ENCODE peak calls at places on chromosomes 1 and 21, in four cellular contexts. Z, Y, P and G are unnamed samples.

GRCh38 chr1:8903908-8904650 is 25.6 kb upstream of the ENO1 start:
- DNase-seq in Y (peak; percentile 76), Z (peak; percentile 98), P (peak; percentile 98), G (peak; percentile 96)

GRCh38 chr1:4494558-4494957 is 159.9 kb upstream of the AJAP1 start:
- DNase-seq in P (no peak), Z (no peak), Y (no peak), G (no peak)

GRCh38 chr1:93576346-93576745 is 105.3 kb downstream of the BCAR3 start:
- DNase-seq in P (no peak), Y (no peak), Z (no peak), G (no peak)

GRCh38 chr1:74205236-74205635 is 7.2 kb downstream of the FPGT start:
- DNase-seq in Z (no peak), P (peak; percentile 15), Y (no peak), G (no peak)

GRCh38 chr1:18178125-18178524 is 70.5 kb downstream of the IGSF21 start:
- DNase-seq in P (no peak), Z (no peak), Y (no peak), G (no peak)

GRCh38 chr1:19342077-19342775 is 30.1 kb downstream of the SLC66A1 start:
- DNase-seq in Z (no peak), Y (no peak), P (no peak), G (no peak)

GRCh38 chr1:232905324-232906034 is 44.9 kb upstream of the NTPCR start:
- DNase-seq in P (peak; percentile 55), Z (peak; percentile 24), Y (no peak), G (no peak)

GRCh38 chr1:119090250-119090649 is 50.2 kb downstream of the WARS2 start:
- DNase-seq in Z (no peak), Y (no peak), P (no peak), G (no peak)

GRCh38 chr1:197618065-197618464 is 157.2 kb downstream of the DENND1B start:
- DNase-seq in Z (no peak), Y (no peak), P (peak; percentile 10), G (no peak)

GRCh38 chr1:99675994-99676393 is 30.1 kb downstream of the PALMD start:
- DNase-seq in P (no peak), Z (no peak), Y (no peak), G (no peak)

GRCh38 chr1:176993587-176993986 is 170.9 kb downstream of the ASTN1 start:
- DNase-seq in Z (no peak), Y (no peak), P (no peak), G (no peak)

GRCh38 chr1:119647228-119647733 is 785 bp downstream of the ZNF697 start:
- DNase-seq in Y (no peak), P (peak; percentile 52), Z (no peak), G (no peak)

GRCh38 chr1:67735220-67735619 is 50.2 kb downstream of the GADD45A start:
- DNase-seq in Z (no peak), P (peak; percentile 45), Y (no peak), G (no peak)

GRCh38 chr1:2095394-2095793 is 45.2 kb downstream of the PRKCZ start:
- DNase-seq in Y (no peak), P (no peak), Z (no peak), G (no peak)

GRCh38 chr1:189597083-189597482 is 880.6 kb downstream of the BRINP3 start:
- DNase-seq in Y (peak; percentile 63), Z (peak; percentile 76), P (no peak), G (no peak)

GRCh38 chr1:36359383-36359782 is 26.3 kb downstream of the STK40 start:
- DNase-seq in Y (no peak), Z (no peak), P (no peak), G (no peak)

GRCh38 chr1:180912211-180912800 is 391 bp upstream of the KIAA1614 start:
- DNase-seq in Z (no peak), Y (no peak), P (peak; percentile 67), G (peak; percentile 16)

GRCh38 chr1:35371506-35371905 is 103.0 kb downstream of the ZMYM4 start:
- DNase-seq in Y (no peak), Z (no peak), P (no peak), G (no peak)

GRCh38 chr1:112935474-112936289 is 20.3 kb downstream of the SLC16A1 start:
- DNase-seq in Z (peak; percentile 51), Y (no peak), P (peak; percentile 77), G (peak; percentile 81)

GRCh38 chr1:45772971-45773370 is 22.5 kb upstream of the IPP start:
- DNase-seq in Y (no peak), Z (no peak), P (no peak), G (no peak)

GRCh38 chr1:65971547-65971946 is 178.9 kb downstream of the PDE4B start:
- DNase-seq in Y (no peak), P (peak; percentile 56), Z (no peak), G (no peak)

GRCh38 chr1:75317976-75318375 is 183.8 kb downstream of the LHX8 start:
- DNase-seq in Z (no peak), Y (no peak), P (no peak), G (no peak)

GRCh38 chr1:172640146-172640545 is 18.8 kb upstream of the FASLG start:
- DNase-seq in P (peak; percentile 49), Y (no peak), Z (peak; percentile 43), G (no peak)
- H3K27ac ChIP-seq in P (peak overlapping the region; percentile 98), Y (no peak overlapping the region), Z (peak overlapping the region; percentile 78), G (peak overlapping the region; percentile 66)

DNA sequence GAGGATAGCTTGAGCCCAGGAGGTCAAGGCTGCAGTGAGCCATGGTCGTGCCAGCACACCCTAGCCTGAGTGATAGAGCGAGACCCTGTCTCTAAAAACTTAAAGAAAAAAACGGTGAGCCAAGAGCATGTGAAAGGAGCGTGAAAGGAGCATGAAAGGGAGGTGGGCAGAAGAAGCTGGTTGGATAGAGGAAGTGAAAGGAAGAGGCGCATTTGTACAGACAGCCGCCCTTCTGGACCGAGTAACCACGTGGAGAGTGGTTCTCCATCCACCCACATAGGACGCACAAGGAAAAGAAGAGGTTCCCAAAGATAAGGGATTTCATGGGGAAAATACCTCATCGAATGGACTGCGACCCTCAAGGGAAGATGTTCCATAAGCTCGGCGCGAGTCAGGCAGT is 60.4 kb upstream of the IFNAR2 start:
- DNase-seq in P (no peak), Z (no peak), Y (no peak), G (no peak)
- H3K27me3 ChIP-seq in P (peaks cover 36% of the 10 kb centered on the region), Z (peaks cover 87% of the 10 kb centered on the region), Y (no peaks in the 10 kb centered on the region), G (peaks cover 21% of the 10 kb centered on the region)

GRCh38 chr21:32455548-32455947 is 43.0 kb downstream of the EVA1C start:
- DNase-seq in Z (peak; percentile 33), Y (no peak), P (no peak), G (no peak)
- H3K4me1 ChIP-seq in Z (peaks cover 21% of the 10 kb centered on the region), Y (peaks cover 32% of the 10 kb centered on the region), P (peaks cover 21% of the 10 kb centered on the region), G (peaks cover 8% of the 10 kb centered on the region)

GRCh38 chr1:58786184-58786926 is 2.5 kb upstream of the JUN start:
- DNase-seq in Z (no peak), P (peak; percentile 45), Y (no peak), G (no peak)
- H3K27ac ChIP-seq in Z (peak overlapping the region; percentile 84), P (peak overlapping the region; percentile 97), Y (no peak overlapping the region), G (peak overlapping the region; percentile 97)

GRCh38 chr1:39683591-39684312 is 7.5 kb downstream of the HPCAL4 start:
- DNase-seq in Z (no peak), Y (no peak), P (peak; percentile 11), G (no peak)

GRCh38 chr1:39687243-39687642 is 4.0 kb downstream of the HPCAL4 start:
- DNase-seq in Z (no peak), Y (no peak), P (no peak), G (no peak)

GRCh38 chr1:39681999-39682398 is 9.2 kb downstream of the HPCAL4 start:
- DNase-seq in Z (no peak), P (no peak), Y (no peak), G (no peak)

GRCh38 chr1:39685071-39685470 is 6.2 kb downstream of the HPCAL4 start:
- DNase-seq in P (no peak), Z (no peak), Y (no peak), G (no peak)

DNA sequence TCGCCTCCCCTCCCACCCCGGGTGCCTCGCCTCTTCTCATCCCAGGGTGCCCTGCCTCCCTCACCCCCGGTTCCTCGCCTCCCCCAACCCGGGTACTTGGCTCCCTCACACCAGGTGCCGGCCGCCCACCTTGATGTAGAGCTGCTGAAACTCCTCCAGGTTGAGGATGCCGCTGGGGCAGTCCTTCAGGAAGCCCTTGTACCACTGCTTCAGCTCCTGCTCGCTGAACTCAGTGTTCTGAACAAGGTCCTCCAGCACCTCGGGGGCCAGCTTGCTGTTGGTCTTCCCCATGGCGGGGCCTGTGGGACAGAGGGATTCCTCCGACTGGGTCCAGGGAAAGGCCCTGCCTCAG is 6.9 kb downstream of the HPCAL4 start:
- DNase-seq in Y (no peak), P (no peak), Z (no peak), G (no peak)
- H3K27me3 ChIP-seq in Y (no peaks in the 10 kb centered on the region), P (peaks cover 77% of the 10 kb centered on the region), Z (peaks cover 7% of the 10 kb centered on the region), G (peaks cover 92% of the 10 kb centered on the region)

DNA sequence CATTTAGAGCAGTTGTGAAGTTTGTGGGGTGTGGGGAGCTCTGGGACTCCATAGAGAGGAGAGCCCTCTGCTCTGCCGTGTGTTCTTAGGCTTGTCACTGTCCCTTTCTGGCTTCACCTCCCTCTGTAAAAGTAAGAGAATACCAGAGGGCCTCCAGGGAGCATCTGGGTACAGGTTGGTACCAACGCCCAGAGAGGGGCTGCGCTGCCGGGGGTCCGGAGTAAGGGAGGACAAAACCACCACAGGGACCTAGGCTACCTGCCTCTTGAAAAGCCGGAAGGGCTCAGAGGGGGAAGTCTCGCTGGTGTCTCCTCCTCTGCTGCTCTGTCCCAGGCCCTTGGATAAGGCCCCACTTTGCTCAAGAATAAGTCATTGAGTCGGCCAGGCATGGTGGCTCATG is 3.1 kb upstream of the TINAGL1 start:
- DNase-seq in P (no peak), Y (no peak), Z (no peak), G (no peak)
- H3K4me1 ChIP-seq in P (peaks cover 62% of the 10 kb centered on the region), Y (peaks cover 36% of the 10 kb centered on the region), Z (peaks cover 53% of the 10 kb centered on the region), G (peaks cover 37% of the 10 kb centered on the region)

DNA sequence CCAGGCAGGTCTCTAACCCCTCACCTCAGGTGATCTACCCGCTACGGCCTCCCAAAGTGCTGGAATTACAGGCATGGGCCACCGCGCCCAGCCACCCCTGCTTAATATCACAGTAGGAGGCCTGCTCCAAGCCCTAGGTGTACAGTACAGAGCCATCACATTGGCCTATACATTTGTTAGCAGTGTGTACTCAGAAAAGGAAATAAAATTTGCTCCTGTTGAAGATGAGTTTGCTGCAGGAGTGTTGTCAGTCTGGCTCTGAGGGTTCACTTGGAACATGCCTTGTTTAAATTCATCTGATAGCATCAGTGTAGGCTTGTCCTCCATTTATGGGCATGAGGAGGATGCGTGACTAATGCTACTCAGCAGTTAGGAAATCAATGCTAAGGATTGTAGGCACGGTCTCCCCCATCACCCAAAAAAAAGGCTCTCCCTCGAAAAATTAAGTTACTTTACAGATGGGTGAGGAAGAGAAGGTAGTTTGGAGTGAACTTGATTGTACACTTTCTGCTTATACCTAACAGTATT is 4.6 kb upstream of the ENAH start:
- DNase-seq in Z (peak; percentile 91), Y (no peak), P (peak; percentile 89), G (peak; percentile 83)
- H3K27ac ChIP-seq in Z (peak overlapping the region; percentile 12), Y (no peak overlapping the region), P (peak overlapping the region; percentile 94), G (no peak overlapping the region)

DNA sequence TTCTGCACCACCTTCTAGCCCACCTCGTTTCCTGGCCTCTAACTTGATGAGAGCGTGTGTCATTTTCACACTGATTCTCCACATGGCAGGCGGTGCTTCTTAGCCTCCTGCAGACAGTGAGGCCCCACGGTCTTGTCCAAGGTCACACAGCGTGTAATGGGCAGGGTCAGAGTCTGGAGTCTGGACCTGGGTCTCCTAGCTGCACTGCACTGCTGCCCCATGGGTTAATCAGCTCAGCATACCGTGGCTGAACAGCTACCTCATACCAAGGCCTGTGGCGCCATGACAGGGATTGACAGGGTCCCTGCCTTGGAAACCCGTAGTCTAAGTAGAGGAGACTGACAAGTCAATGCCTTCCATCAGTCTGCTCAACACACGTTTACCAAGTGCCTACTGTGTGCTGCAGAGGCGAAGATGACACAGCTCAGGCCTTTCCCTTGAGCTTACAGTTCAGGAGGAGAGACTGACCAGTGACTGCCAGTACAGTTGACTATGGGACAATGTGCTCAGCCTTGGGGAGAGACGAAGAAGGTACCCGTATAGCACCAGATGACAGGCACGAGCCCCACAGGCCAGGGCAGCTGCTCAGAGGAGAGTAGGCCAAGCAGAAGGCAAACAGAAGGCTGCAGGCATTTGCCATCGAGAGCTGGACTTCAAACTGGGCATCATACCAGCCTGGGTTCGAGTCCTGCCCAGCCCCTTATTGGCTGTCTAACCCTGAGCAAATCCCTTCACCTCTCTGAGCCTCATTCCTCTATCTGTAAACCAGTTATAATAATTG is 5.5 kb downstream of the PCSK9 start:
- DNase-seq in Y (no peak), Z (no peak), P (no peak), G (no peak)
- H3K27me3 ChIP-seq in Y (no peaks in the 10 kb centered on the region), Z (peaks cover 6% of the 10 kb centered on the region), P (peaks cover 32% of the 10 kb centered on the region), G (no peaks in the 10 kb centered on the region)